ENCODE peak calls at places on chromosomes 6 and 20, in eight cellular contexts. V is sigmoid colon, J is suprapubic skin, X is GM12891, K is H1, E is GM12892, N is prostate gland, A is spleen. U is an unnamed sample.

GRCh38 chr6:148885154-148885870 is 138.5 kb downstream of the UST start:
- DNase-seq in E (no peak), J (no peak), K (no peak), V (no peak), X (no peak), N (no peak), A (no peak), U (no peak)

GRCh38 chr6:42522021-42522420 is 41.8 kb upstream of the UBR2 start:
- DNase-seq in E (no peak), X (no peak), N (no peak), A (no peak), K (no peak), V (no peak), J (no peak), U (no peak)

GRCh38 chr6:138455746-138456392 is 43.4 kb downstream of the NHSL1 start:
- DNase-seq in K (no peak), N (no peak), X (peak), A (no peak), E (no peak), J (no peak), V (no peak), U (no peak)

GRCh38 chr6:153778216-153778615 is 260.8 kb upstream of the OPRM1 start:
- DNase-seq in A (no peak), E (no peak), K (no peak), X (no peak), V (no peak), N (no peak), J (no peak), U (no peak)

GRCh38 chr6:79421001-79421411 is 116.2 kb downstream of the LCA5 start:
- DNase-seq in X (no peak), E (no peak), A (no peak), N (no peak), V (no peak), K (no peak), J (no peak), U (no peak)

GRCh38 chr6:14673201-14673600 is 555.6 kb downstream of the CD83 start:
- DNase-seq in K (no peak), A (no peak), X (no peak), E (no peak), J (no peak), V (no peak), N (no peak), U (no peak)

GRCh38 chr20:34062651-34063482 is 49.2 kb downstream of the EIF2S2 start:
- DNase-seq in J (no peak), V (no peak), E (no peak), A (no peak), N (no peak), K (no peak), X (no peak), U (no peak)

GRCh38 chr20:38001173-38001875 is 31.9 kb downstream of the TTI1 start:
- DNase-seq in J (no peak), A (no peak), N (no peak), K (no peak), X (no peak), E (no peak), V (no peak), U (no peak)

GRCh38 chr20:32238483-32239425 is 31.1 kb downstream of the POFUT1 start:
- DNase-seq in J (no peak), N (no peak), K (no peak), X (no peak), A (peak), V (no peak), E (no peak), U (no peak)

GRCh38 chr6:147202516-147203310 is 1.5 kb upstream of the STXBP5 start:
- DNase-seq in A (peak), V (peak), N (peak), K (peak), X (peak), E (peak), J (peak), U (peak)

GRCh38 chr6:148711833-148712653 is 34.8 kb upstream of the UST start:
- DNase-seq in K (no peak), V (no peak), N (no peak), E (no peak), X (no peak), A (no peak), J (no peak), U (no peak)

GRCh38 chr6:2877057-2877882 is 25.8 kb downstream of the SERPINB9 start:
- DNase-seq in E (no peak), N (no peak), K (no peak), J (no peak), V (no peak), A (no peak), X (no peak), U (no peak)

GRCh38 chr20:62844182-62844581 is 17.4 kb downstream of the TCFL5 start:
- DNase-seq in A (no peak), N (no peak), J (no peak), E (no peak), K (no peak), V (peak), X (no peak), U (no peak)

GRCh38 chr20:5511930-5512329 is 195.2 kb upstream of the PROKR2 start:
- DNase-seq in E (no peak), J (no peak), K (no peak), A (no peak), V (no peak), N (no peak), X (no peak), U (no peak)

GRCh38 chr6:113713665-113714064 is 143.5 kb upstream of the MARCKS start:
- DNase-seq in A (no peak), V (no peak), N (no peak), K (no peak), E (no peak), X (no peak), J (no peak), U (no peak)

GRCh38 chr6:17725083-17725482 is 18.4 kb upstream of the NUP153 start:
- DNase-seq in K (peak), A (no peak), V (peak), X (no peak), J (no peak), N (no peak), E (no peak), U (peak)

GRCh38 chr20:38177201-38177600 is 12.1 kb upstream of the TGM2 start:
- DNase-seq in K (no peak), E (no peak), J (no peak), V (peak), X (no peak), N (no peak), A (peak), U (no peak)

GRCh38 chr6:25311251-25311910 is 32.2 kb downstream of the CARMIL1 start:
- DNase-seq in X (no peak), K (no peak), E (no peak), J (no peak), A (no peak), N (no peak), V (no peak), U (no peak)

GRCh38 chr6:29107758-29108157 is at the start of gene OR2J3:
- DNase-seq in A (no peak), N (no peak), E (no peak), X (no peak), V (no peak), K (no peak), J (no peak), U (no peak)

GRCh38 chr6:4169028-4169789 is 33.8 kb upstream of the ECI2 start:
- DNase-seq in A (no peak), J (no peak), E (no peak), K (no peak), X (no peak), N (no peak), V (no peak), U (no peak)

GRCh38 chr6:82980086-82980485 is 85.6 kb downstream of the UBE3D start:
- DNase-seq in V (no peak), J (no peak), E (no peak), N (no peak), K (no peak), A (no peak), X (no peak), U (peak)

GRCh38 chr6:158431036-158431435 is 118.8 kb downstream of the TULP4 start:
- DNase-seq in K (no peak), J (no peak), V (no peak), E (no peak), X (no peak), A (no peak), N (no peak), U (no peak)

GRCh38 chr6:144377586-144377985 is 92.5 kb downstream of the UTRN start:
- DNase-seq in X (no peak), K (no peak), N (no peak), A (no peak), J (no peak), E (no peak), V (no peak), U (no peak)

GRCh38 chr20:64192406-64192805 is 28.2 kb downstream of the MYT1 start:
- DNase-seq in K (no peak), N (no peak), V (no peak), J (no peak), X (no peak), A (no peak), E (no peak), U (no peak)

GRCh38 chr6:2196079-2196679 is 49.2 kb downstream of the GMDS start:
- DNase-seq in N (peak), K (no peak), E (no peak), V (no peak), A (no peak), J (no peak), X (no peak), U (no peak)

GRCh38 chr6:100706491-100706890 is 174.6 kb downstream of the ASCC3 start:
- DNase-seq in V (no peak), K (no peak), X (no peak), N (no peak), J (no peak), A (no peak), E (no peak), U (no peak)

GRCh38 chr6:170279977-170280688 is 10.7 kb downstream of the DLL1 start:
- DNase-seq in X (no peak), J (no peak), V (peak), N (no peak), E (no peak), A (peak), K (no peak), U (no peak)

GRCh38 chr6:2949121-2949520 is 22.2 kb downstream of the SERPINB6 start:
- DNase-seq in N (no peak), E (no peak), J (peak), A (peak), K (no peak), V (no peak), X (no peak), U (no peak)

GRCh38 chr20:19727251-19727847 is 30.7 kb upstream of the RIN2 start:
- DNase-seq in J (no peak), V (no peak), X (no peak), E (no peak), A (no peak), K (no peak), N (no peak), U (no peak)

GRCh38 chr20:47133809-47134456 is 222.6 kb downstream of the ZMYND8 start:
- DNase-seq in E (no peak), K (no peak), V (peak), N (no peak), A (no peak), J (no peak), X (no peak), U (no peak)

DNA sequence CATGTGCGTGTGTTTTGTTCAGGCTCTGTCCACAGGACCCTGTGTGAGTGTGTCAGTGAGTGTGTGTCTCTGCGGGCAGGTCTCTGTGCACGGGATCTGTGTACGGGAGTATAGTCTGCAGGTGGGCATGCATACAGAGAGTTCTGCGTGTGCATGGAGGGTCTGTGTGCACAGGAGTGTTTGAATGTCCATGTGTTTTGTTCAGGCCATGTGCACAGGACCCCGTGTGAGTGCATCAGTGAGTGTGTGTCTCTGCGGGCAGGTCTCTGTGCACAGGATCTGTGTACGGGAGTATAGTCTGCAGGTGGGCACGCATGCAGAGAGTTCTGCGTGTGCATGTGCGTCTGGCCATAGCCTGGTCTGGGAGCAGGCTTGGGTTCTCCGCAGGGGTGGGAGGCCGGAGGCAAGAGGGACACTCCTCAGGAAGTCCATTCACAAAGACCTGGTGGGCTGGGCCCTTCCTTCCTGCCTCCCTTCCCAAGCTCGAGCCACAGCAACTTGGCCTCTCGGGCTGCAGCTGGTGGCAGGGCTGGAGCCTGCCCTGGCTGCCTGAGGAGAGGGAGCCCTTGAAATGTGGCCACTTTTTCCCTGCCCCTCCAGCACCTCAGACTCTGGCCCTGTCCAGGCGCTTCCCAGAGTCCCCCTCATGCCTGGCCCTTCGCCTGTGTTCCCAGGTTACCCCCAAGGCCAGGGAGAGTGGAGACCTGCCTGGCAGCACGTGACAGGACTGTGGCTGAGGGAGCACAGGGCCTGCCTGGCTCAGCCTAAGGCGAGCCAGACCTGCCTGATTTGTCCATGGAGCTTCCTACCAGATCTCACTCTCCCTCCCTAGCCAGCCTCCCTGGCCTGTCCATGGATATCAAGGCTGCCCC is 6.8 kb downstream of the HSPA12B start:
- DNase-seq in E (no peak), K (no peak), X (no peak), A (peak), J (no peak), N (no peak), V (peak), U (no peak)
- TF ChIP-seq POLR2AphosphoS5 in E (no peak), K (no peak), X (no peak), A (peak), J (no peak), N (no peak), V (no peak), U (no peak)

DNA sequence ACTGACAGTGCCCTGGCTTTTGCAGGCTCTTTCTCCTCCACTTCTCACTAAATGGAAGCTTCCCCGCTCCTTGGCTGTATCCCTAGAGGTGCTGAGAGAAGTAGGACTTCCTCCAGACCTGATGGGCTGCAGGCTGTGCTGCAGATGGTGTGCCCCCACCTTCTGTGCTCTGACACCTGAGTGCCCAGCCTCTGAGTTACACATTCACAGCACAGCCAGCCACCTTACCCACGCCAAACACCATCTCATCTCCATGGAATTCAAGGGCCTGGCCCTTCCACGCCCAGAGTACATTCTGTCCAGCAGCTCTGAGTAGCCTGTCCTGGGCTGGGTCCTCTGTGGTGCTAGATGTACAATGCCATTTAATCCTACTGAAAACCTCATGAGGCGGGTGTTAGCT is 5.3 kb downstream of the SFTA2 start:
- DNase-seq in N (no peak), J (no peak), E (no peak), V (no peak), A (no peak), K (no peak), X (no peak), U (no peak)
- TF ChIP-seq POLR2AphosphoS5 in N (no peak), J (no peak), E (no peak), V (no peak), A (no peak), K (no peak), X (no peak), U (no peak)

GRCh38 chr20:35404614-35405259 is 7.0 kb downstream of the UQCC1 start:
- DNase-seq in A (no peak), J (no peak), N (no peak), V (no peak), E (peak), X (peak), K (no peak), U (no peak)
- TF ChIP-seq POLR2AphosphoS5 in A (no peak), J (no peak), N (no peak), V (no peak), E (no peak), X (no peak), K (no peak), U (no peak)

DNA sequence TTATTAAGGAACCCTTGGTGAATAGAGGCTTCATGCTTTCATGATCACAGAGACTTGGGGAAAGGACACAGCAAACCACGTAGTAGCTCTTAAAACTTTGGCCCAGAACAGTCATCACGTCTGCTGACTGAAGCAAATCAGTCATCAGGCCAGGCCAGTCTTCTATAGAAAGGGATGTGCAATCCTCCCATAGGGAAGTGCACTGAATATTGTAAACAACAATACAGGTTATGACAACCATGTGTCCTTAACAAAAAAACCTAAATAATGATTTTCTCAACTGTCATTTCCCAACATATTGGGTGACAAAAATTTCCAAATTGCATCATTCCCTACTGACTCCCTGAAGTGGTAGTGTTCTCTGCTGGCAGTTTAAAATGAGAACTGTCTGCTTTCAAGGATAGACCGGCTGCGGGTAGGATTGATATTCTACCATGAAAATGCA is 388.2 kb upstream of the CITED2 start:
- DNase-seq in N (no peak), X (no peak), J (no peak), E (no peak), A (no peak), V (no peak), K (no peak), U (no peak)
- TF ChIP-seq POLR2AphosphoS5 in N (no peak), X (no peak), J (no peak), E (no peak), A (peak), V (no peak), K (no peak), U (no peak)

DNA sequence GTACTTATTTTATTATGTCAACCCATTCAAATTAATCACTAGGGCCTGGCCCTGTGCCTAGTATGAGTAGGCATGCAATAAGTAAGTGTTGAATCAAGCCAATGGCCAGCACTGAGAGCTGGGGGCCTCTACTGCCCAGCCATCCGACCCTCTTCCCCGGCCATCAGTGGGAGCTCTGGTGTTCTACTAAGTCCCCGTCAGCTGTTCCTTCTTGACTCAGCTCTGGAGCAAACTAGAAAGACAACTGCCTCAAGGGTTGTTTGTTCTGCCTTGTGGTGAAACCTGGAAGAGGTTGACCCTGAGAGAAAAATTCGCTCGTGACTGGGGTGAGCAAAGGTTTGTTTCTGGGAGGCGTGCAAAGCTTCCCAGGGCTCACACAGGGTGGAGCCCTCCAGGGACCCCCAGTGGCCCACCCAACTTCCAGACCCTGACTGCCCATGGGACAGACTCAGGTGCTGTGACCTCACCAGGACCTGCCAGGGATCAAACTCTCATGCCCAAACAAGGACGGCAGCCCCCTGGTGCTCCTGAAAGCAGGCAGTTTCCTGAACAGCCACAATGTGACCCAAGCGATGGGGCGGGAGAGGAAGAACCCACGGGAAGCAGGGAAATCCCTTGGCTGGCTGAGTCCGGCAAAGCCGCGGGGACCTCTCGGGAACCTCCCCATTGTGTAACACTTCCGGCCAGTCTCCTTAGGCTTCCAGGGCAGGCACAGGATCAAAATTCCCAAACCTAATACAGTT is 50.4 kb downstream of the BANF2 start:
- DNase-seq in N (no peak), J (peak), K (no peak), E (no peak), A (peak), V (peak), X (no peak), U (no peak)
- TF ChIP-seq POLR2AphosphoS5 in N (no peak), J (no peak), K (no peak), E (no peak), A (peak), V (no peak), X (no peak), U (no peak)

GRCh38 chr6:111806561-111807497 is 66.4 kb downstream of the FYN start:
- DNase-seq in X (no peak), E (no peak), V (no peak), J (no peak), N (no peak), A (no peak), K (no peak), U (no peak)

GRCh38 chr6:111805511-111806181 is 67.6 kb downstream of the FYN start:
- DNase-seq in A (no peak), N (no peak), K (no peak), J (no peak), X (no peak), E (no peak), V (no peak), U (no peak)

GRCh38 chr6:111809264-111809663 is 64.0 kb downstream of the FYN start:
- DNase-seq in J (no peak), X (no peak), E (no peak), A (no peak), K (no peak), V (no peak), N (no peak), U (no peak)

GRCh38 chr6:111810321-111811235 is 62.7 kb downstream of the FYN start:
- DNase-seq in J (no peak), N (no peak), K (no peak), E (no peak), V (no peak), A (no peak), X (no peak), U (no peak)

DNA sequence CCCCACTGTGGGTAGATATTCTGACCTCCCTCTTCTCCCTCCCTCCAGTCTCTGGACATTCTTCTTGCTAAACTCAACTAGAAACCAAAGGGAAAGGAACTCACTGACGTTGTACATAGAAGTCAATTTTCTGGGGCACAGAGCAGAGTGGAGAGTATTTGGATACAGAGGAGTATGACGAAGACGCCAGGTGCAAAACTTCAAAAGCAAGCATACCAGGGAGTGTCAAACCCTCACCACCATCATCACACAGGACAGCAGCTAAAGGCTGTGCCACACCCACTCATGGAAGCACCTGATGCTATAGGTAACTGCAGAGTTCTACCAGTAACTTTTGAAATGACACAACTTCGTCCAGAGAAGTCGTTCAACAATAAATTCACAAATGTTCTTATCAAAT is 64.8 kb downstream of the FYN start:
- DNase-seq in J (no peak), A (no peak), V (no peak), N (no peak), K (no peak), X (no peak), E (no peak), U (no peak)
- TF ChIP-seq POLR2AphosphoS5 in J (no peak), A (no peak), V (no peak), N (no peak), K (no peak), X (no peak), E (no peak), U (no peak)

U was measured in SK-N-MC.